ENCODE peak calls at places on chromosomes 4 and X, in nine cellular contexts. H is right lobe of liver; P is fibroblast of gingiva; K is activated CD4-positive, alpha-beta memory T cell treated with anti-CD3 and anti-CD28 coated beads, Interleukin-2, amount 10 ng/mL, durations not matched to agents 7 days and 5 days; Q is BJ; Y is kidney tubule cell; U is effector memory CD8-positive, alpha-beta T cell; O is HT-29; A is SK-MEL-5. W is an unnamed sample.

GRCh38 chrX:45164995-45165394 is 35.7 kb downstream of the DIPK2B start:
- DNase-seq in Y (no peak), A (no peak), K (no peak), Q (no peak), O (no peak), U (no peak), H (no peak), P (no peak), W (no peak)

GRCh38 chrX:29952016-29952415 is 263.3 kb upstream of the MAGEB2 start:
- DNase-seq in O (no peak), K (no peak), A (no peak), Y (no peak), H (no peak), P (peak), Q (no peak), U (no peak), W (no peak)

GRCh38 chr4:150525321-150525868 is 56.6 kb upstream of the MAB21L2 start:
- DNase-seq in A (no peak), Q (no peak), K (no peak), U (no peak), Y (peak), O (no peak), P (no peak), H (no peak), W (no peak)

GRCh38 chr4:54228064-54228527 is 997 bp upstream of the PDGFRA start:
- DNase-seq in Y (peak), Q (no peak), A (peak), O (peak), H (peak), U (no peak), K (no peak), P (peak), W (peak)

GRCh38 chr4:17189322-17189721 is 290.9 kb upstream of the LDB2 start:
- DNase-seq in K (no peak), U (no peak), A (no peak), O (no peak), Q (peak), P (peak), H (no peak), Y (no peak), W (no peak)

GRCh38 chr4:22093126-22093525 is 144.6 kb upstream of the KCNIP4 start:
- DNase-seq in A (no peak), H (no peak), O (no peak), P (no peak), K (no peak), U (no peak), Y (no peak), Q (no peak), W (no peak)

GRCh38 chr4:173509031-173510001 is 20.7 kb downstream of the HAND2 start:
- DNase-seq in Q (no peak), K (no peak), U (no peak), H (no peak), A (no peak), Y (peak), P (peak), O (no peak), W (no peak)

GRCh38 chr4:72954811-72955210 is 114.7 kb downstream of the COX18 start:
- DNase-seq in P (no peak), Q (no peak), H (no peak), A (no peak), Y (no peak), O (no peak), K (no peak), U (no peak), W (no peak)

GRCh38 chrX:39688219-39688575 is 409.6 kb downstream of the BCOR start:
- DNase-seq in U (no peak), Q (no peak), K (no peak), Y (no peak), P (no peak), A (no peak), O (no peak), H (no peak), W (no peak)

GRCh38 chr4:142567199-142567598 is 278.9 kb downstream of the INPP4B start:
- DNase-seq in P (no peak), A (peak), O (peak), Y (peak), U (peak), Q (no peak), H (no peak), K (peak), W (no peak)

GRCh38 chr4:188657365-188657764 is 518.1 kb downstream of the TRIML1 start:
- DNase-seq in P (no peak), O (no peak), Q (no peak), Y (no peak), K (no peak), H (no peak), A (no peak), U (no peak), W (no peak)

GRCh38 chr4:157270108-157270507 is 49.6 kb downstream of the GRIA2 start:
- DNase-seq in H (no peak), Y (no peak), U (no peak), A (no peak), P (no peak), Q (no peak), O (no peak), K (no peak), W (no peak)

GRCh38 chr4:9765091-9765490 is 16.3 kb upstream of the DRD5 start:
- DNase-seq in H (no peak), K (peak), O (peak), Q (no peak), Y (peak), A (peak), P (no peak), U (no peak), W (no peak)

GRCh38 chrX:16191605-16192004 is 24.3 kb downstream of the MAGEB17 start:
- DNase-seq in K (no peak), H (no peak), P (no peak), U (no peak), A (no peak), Y (no peak), O (peak), Q (no peak), W (no peak)

GRCh38 chr4:155371432-155372043 is 5.2 kb downstream of the MAP9 start:
- DNase-seq in Y (peak), K (no peak), P (peak), O (peak), Q (no peak), U (no peak), H (no peak), A (peak), W (no peak)

GRCh38 chr4:151692443-151692782 is 68.4 kb downstream of the GATB start:
- DNase-seq in O (no peak), K (no peak), Y (no peak), P (no peak), U (no peak), A (no peak), H (no peak), Q (no peak), W (no peak)

GRCh38 chr4:1722551-1723071 is 1.3 kb downstream of the TACC3 start:
- DNase-seq in O (peak), K (peak), P (no peak), Y (no peak), U (no peak), Q (no peak), A (no peak), H (peak), W (no peak)

GRCh38 chr4:160038560-160038959 is 935.7 kb downstream of the RAPGEF2 start:
- DNase-seq in O (no peak), P (no peak), K (no peak), Y (peak), A (no peak), H (no peak), U (no peak), Q (no peak), W (no peak)

GRCh38 chr4:47031713-47032404 is 492 bp downstream of the GABRB1 start:
- DNase-seq in O (no peak), U (no peak), K (no peak), P (no peak), A (no peak), H (no peak), Q (no peak), Y (peak), W (no peak)

GRCh38 chrX:43949669-43950068 is 23.5 kb downstream of the NDP start:
- DNase-seq in U (no peak), Y (peak), Q (no peak), A (no peak), P (no peak), K (peak), O (no peak), H (peak), W (no peak)

GRCh38 chr4:76504613-76505465 is 69.8 kb downstream of the SHROOM3 start:
- DNase-seq in A (peak), K (no peak), Q (no peak), U (no peak), Y (peak), O (peak), H (no peak), P (peak), W (no peak)

GRCh38 chr4:73836373-73837269 is at the start of gene CXCL6:
- DNase-seq in Y (peak), K (no peak), O (peak), A (no peak), U (no peak), Q (no peak), P (peak), H (peak), W (peak)

GRCh38 chr4:155967098-155967497 is 13.4 kb upstream of the CTSO start:
- DNase-seq in A (no peak), U (no peak), Y (peak), Q (no peak), H (no peak), O (no peak), P (peak), K (no peak), W (no peak)

GRCh38 chr4:176377705-176378302 is 58.0 kb downstream of the SPCS3 start:
- DNase-seq in H (no peak), Y (peak), Q (no peak), K (no peak), A (peak), P (no peak), O (no peak), U (no peak), W (no peak)

GRCh38 chrX:49237060-49237459 is 1.8 kb downstream of the CCDC22 start:
- DNase-seq in H (no peak), A (no peak), K (no peak), U (no peak), Y (no peak), Q (no peak), O (no peak), P (no peak), W (no peak)

GRCh38 chrX:11304829-11305228 is 11.6 kb downstream of the AMELX start:
- DNase-seq in O (no peak), K (no peak), Q (no peak), A (no peak), Y (no peak), P (no peak), U (no peak), H (no peak), W (no peak)

GRCh38 chr4:109432676-109433075 is 939 bp upstream of the SEC24B start:
- DNase-seq in Y (peak), U (no peak), O (no peak), A (peak), H (no peak), K (no peak), P (peak), Q (no peak), W (no peak)

GRCh38 chrX:119375561-119375960 is 23.6 kb upstream of the SLC25A43 start:
- DNase-seq in Y (no peak), K (no peak), U (no peak), Q (no peak), H (no peak), O (no peak), A (no peak), P (no peak), W (no peak)

GRCh38 chr4:52873191-52873590 is 11.1 kb downstream of the RASL11B start:
- DNase-seq in P (no peak), U (no peak), Y (no peak), K (no peak), O (peak), Q (no peak), H (no peak), A (peak), W (no peak)

GRCh38 chr4:1288786-1289185 is 905 bp upstream of the MAEA start:
- DNase-seq in Q (no peak), Y (no peak), O (no peak), P (no peak), U (no peak), H (no peak), K (no peak), A (no peak), W (peak)

GRCh38 chrX:72037601-72038000 is 94.1 kb downstream of the RTL5 start:
- DNase-seq in O (no peak), P (no peak), Q (no peak), H (no peak), U (no peak), A (no peak), K (no peak), Y (no peak), W (no peak)

GRCh38 chr4:186701273-186701672 is 22.4 kb downstream of the FAT1 start:
- DNase-seq in U (no peak), H (no peak), P (peak), A (peak), K (no peak), O (no peak), Q (no peak), Y (peak), W (peak)

GRCh38 chr4:176882201-176882600 is 89.5 kb upstream of the VEGFC start:
- DNase-seq in H (no peak), K (no peak), Y (no peak), P (no peak), A (no peak), O (no peak), U (no peak), Q (no peak), W (no peak)

GRCh38 chrX:83916525-83916924 is 55.6 kb downstream of the CYLC1 start:
- DNase-seq in O (peak), H (no peak), Y (peak), Q (no peak), P (no peak), K (no peak), U (no peak), A (peak), W (no peak)

GRCh38 chr4:56880572-56880971 is 27.1 kb upstream of the REST start:
- DNase-seq in U (no peak), O (no peak), Q (no peak), P (no peak), A (no peak), H (no peak), K (no peak), Y (no peak), W (no peak)

GRCh38 chr4:154727540-154727939 is 16.3 kb upstream of the LRAT start:
- DNase-seq in Y (peak), Q (no peak), H (no peak), P (no peak), K (no peak), O (no peak), A (no peak), U (no peak), W (no peak)

GRCh38 chrX:111095974-111096870 is at the start of gene PAK3:
- DNase-seq in Y (peak), P (no peak), U (peak), Q (no peak), A (peak), K (peak), H (peak), O (no peak), W (peak)

GRCh38 chrX:139932077-139932900 is 564 bp downstream of the ATP11C start:
- DNase-seq in H (peak), Y (peak), K (peak), U (peak), A (peak), Q (no peak), O (no peak), P (peak), W (peak)

GRCh38 chrX:127888767-127889166 is 163.4 kb downstream of the ACTRT1 start:
- DNase-seq in P (no peak), A (no peak), U (no peak), Y (no peak), O (no peak), K (no peak), H (no peak), Q (no peak), W (no peak)

W was measured in sciatic nerve.